ENCODE peak calls at places on chromosomes 1 and 21, in four cellular contexts. One of them, this sample, is unnamed.

GRCh38 chr1:240232548-240232947 is 140.9 kb downstream of the FMN2 start:
- DNase-seq in pancreas: no peak
- DNase-seq in cardiac muscle cell: no peak
- DNase-seq in breast epithelium: no peak
- DNase-seq in this sample: no peak

GRCh38 chr1:8551057-8551456 is 233.1 kb downstream of the SLC45A1 start:
- DNase-seq in breast epithelium: no peak
- DNase-seq in cardiac muscle cell: no peak
- DNase-seq in pancreas: no peak
- DNase-seq in this sample: no peak

GRCh38 chr1:151032164-151032563 is 4.2 kb upstream of the BNIPL start:
- DNase-seq in cardiac muscle cell: no peak
- DNase-seq in breast epithelium: no peak
- DNase-seq in pancreas: no peak
- DNase-seq in this sample: no peak

GRCh38 chr1:27570823-27571222 is 33.1 kb downstream of the AHDC1 start:
- DNase-seq in breast epithelium: no peak
- DNase-seq in cardiac muscle cell: no peak
- DNase-seq in pancreas: no peak
- DNase-seq in this sample: no peak

GRCh38 chr21:37574316-37574715 is 207.7 kb downstream of the DYRK1A start:
- DNase-seq in pancreas: no peak
- DNase-seq in breast epithelium: no peak
- DNase-seq in cardiac muscle cell: no peak
- DNase-seq in this sample: no peak

GRCh38 chr1:110595311-110595710 is 10.8 kb downstream of the KCNA2 start:
- DNase-seq in pancreas: no peak
- DNase-seq in breast epithelium: no peak
- DNase-seq in cardiac muscle cell: no peak
- DNase-seq in this sample: no peak

GRCh38 chr21:15141236-15141970 is 76.6 kb upstream of the NRIP1 start:
- DNase-seq in cardiac muscle cell: no peak
- DNase-seq in breast epithelium: no peak
- DNase-seq in pancreas: peak; percentile 85
- DNase-seq in this sample: no peak

GRCh38 chr1:156241926-156242325 is at the start of gene BGLAP:
- DNase-seq in pancreas: no peak
- DNase-seq in breast epithelium: no peak
- DNase-seq in cardiac muscle cell: no peak
- DNase-seq in this sample: no peak

GRCh38 chr1:10727703-10728348 is 68.6 kb downstream of the CASZ1 start:
- DNase-seq in cardiac muscle cell: no peak
- DNase-seq in breast epithelium: no peak
- DNase-seq in pancreas: no peak
- DNase-seq in this sample: peak; percentile 67

GRCh38 chr1:234610061-234610581 is at the start of gene IRF2BP2:
- DNase-seq in cardiac muscle cell: peak; percentile 91
- DNase-seq in breast epithelium: peak; percentile 81
- DNase-seq in pancreas: peak; percentile 93
- DNase-seq in this sample: peak; percentile 86

GRCh38 chr1:198809247-198809646 is 170.4 kb downstream of the PTPRC start:
- DNase-seq in pancreas: no peak
- DNase-seq in cardiac muscle cell: peak; percentile 40
- DNase-seq in breast epithelium: no peak
- DNase-seq in this sample: no peak

GRCh38 chr1:198908995-198909394 is 270.2 kb downstream of the PTPRC start:
- DNase-seq in pancreas: no peak
- DNase-seq in cardiac muscle cell: no peak
- DNase-seq in breast epithelium: no peak
- DNase-seq in this sample: no peak

GRCh38 chr1:198064181-198064580 is 92.6 kb upstream of the NEK7 start:
- DNase-seq in cardiac muscle cell: no peak
- DNase-seq in pancreas: no peak
- DNase-seq in breast epithelium: no peak
- DNase-seq in this sample: no peak

GRCh38 chr1:201648066-201648910 is 109.4 kb downstream of the NAV1 start:
- DNase-seq in pancreas: peak; percentile 78
- DNase-seq in breast epithelium: no peak
- DNase-seq in cardiac muscle cell: peak; percentile 68
- DNase-seq in this sample: peak; percentile 66

GRCh38 chr1:24369199-24369598 is 44.4 kb downstream of the STPG1 start:
- DNase-seq in cardiac muscle cell: peak; percentile 47
- DNase-seq in pancreas: no peak
- DNase-seq in breast epithelium: no peak
- DNase-seq in this sample: no peak

GRCh38 chr1:62625415-62625814 is 28.1 kb downstream of the ANGPTL3 start:
- DNase-seq in pancreas: no peak
- DNase-seq in cardiac muscle cell: no peak
- DNase-seq in breast epithelium: no peak
- DNase-seq in this sample: no peak

GRCh38 chr1:85220756-85221166 is 19.9 kb upstream of the SYDE2 start:
- DNase-seq in pancreas: no peak
- DNase-seq in cardiac muscle cell: peak; percentile 65
- DNase-seq in breast epithelium: no peak
- DNase-seq in this sample: no peak

GRCh38 chr21:28069446-28069845 is 923.2 kb downstream of the LTN1 start:
- DNase-seq in cardiac muscle cell: peak; percentile 94
- DNase-seq in breast epithelium: no peak
- DNase-seq in pancreas: no peak
- DNase-seq in this sample: no peak

GRCh38 chr1:9295884-9296283 is 3.2 kb downstream of the SPSB1 start:
- DNase-seq in cardiac muscle cell: no peak
- DNase-seq in breast epithelium: no peak
- DNase-seq in pancreas: no peak
- DNase-seq in this sample: no peak

GRCh38 chr21:29827236-29827635 is 112.6 kb downstream of the GRIK1 start:
- DNase-seq in cardiac muscle cell: no peak
- DNase-seq in breast epithelium: no peak
- DNase-seq in pancreas: no peak
- DNase-seq in this sample: no peak

GRCh38 chr1:154330669-154331068 is 5.3 kb downstream of the ATP8B2 start:
- DNase-seq in cardiac muscle cell: no peak
- DNase-seq in breast epithelium: no peak
- DNase-seq in pancreas: no peak
- DNase-seq in this sample: no peak

GRCh38 chr1:31263408-31263807 is 23.7 kb upstream of the NKAIN1 start:
- DNase-seq in breast epithelium: no peak
- DNase-seq in pancreas: no peak
- DNase-seq in cardiac muscle cell: no peak
- DNase-seq in this sample: no peak

GRCh38 chr1:228207851-228208821 is at the start of gene OBSCN:
- DNase-seq in pancreas: no peak
- DNase-seq in breast epithelium: no peak
- DNase-seq in cardiac muscle cell: no peak
- DNase-seq in this sample: peak; percentile 73

GRCh38 chr1:215292906-215293305 is 210.4 kb downstream of the KCNK2 start:
- DNase-seq in cardiac muscle cell: no peak
- DNase-seq in breast epithelium: no peak
- DNase-seq in pancreas: no peak
- DNase-seq in this sample: no peak

GRCh38 chr1:172658871-172659453 is at the start of gene FASLG:
- DNase-seq in cardiac muscle cell: no peak
- DNase-seq in breast epithelium: no peak
- DNase-seq in pancreas: no peak
- DNase-seq in this sample: no peak

GRCh38 chr1:80882552-80882951 is 918.2 kb upstream of the ADGRL2 start:
- DNase-seq in cardiac muscle cell: peak; percentile 73
- DNase-seq in pancreas: no peak
- DNase-seq in breast epithelium: no peak
- DNase-seq in this sample: no peak

GRCh38 chr1:173118404-173118803 is 67.7 kb upstream of the TNFSF18 start:
- DNase-seq in pancreas: no peak
- DNase-seq in breast epithelium: no peak
- DNase-seq in cardiac muscle cell: no peak
- DNase-seq in this sample: no peak

GRCh38 chr1:10429868-10430215 is 391 bp upstream of the CENPS start:
- DNase-seq in cardiac muscle cell: peak; percentile 41
- DNase-seq in breast epithelium: no peak
- DNase-seq in pancreas: no peak
- DNase-seq in this sample: no peak

GRCh38 chr1:26664802-26665201 is 31.0 kb upstream of the ARID1A start:
- DNase-seq in cardiac muscle cell: no peak
- DNase-seq in pancreas: no peak
- DNase-seq in breast epithelium: no peak
- DNase-seq in this sample: no peak

GRCh38 chr1:210299501-210299900 is 29.2 kb upstream of the HHAT start:
- DNase-seq in cardiac muscle cell: no peak
- DNase-seq in pancreas: no peak
- DNase-seq in breast epithelium: no peak
- DNase-seq in this sample: no peak

GRCh38 chr1:231187556-231187955 is 25.7 kb downstream of the TRIM67 start:
- DNase-seq in pancreas: no peak
- DNase-seq in breast epithelium: no peak
- DNase-seq in cardiac muscle cell: no peak
- DNase-seq in this sample: no peak

GRCh38 chr1:34984435-34985062 is 598 bp downstream of the TMEM35B start:
- DNase-seq in pancreas: no peak
- DNase-seq in cardiac muscle cell: peak; percentile 50
- DNase-seq in breast epithelium: no peak
- DNase-seq in this sample: peak; percentile 39

GRCh38 chr1:57340361-57341192 is 83.3 kb downstream of the DAB1 start:
- DNase-seq in cardiac muscle cell: no peak
- DNase-seq in breast epithelium: no peak
- DNase-seq in pancreas: no peak
- DNase-seq in this sample: no peak

GRCh38 chr21:34205811-34206635 is 132.6 kb downstream of the MRPS6 start:
- DNase-seq in breast epithelium: no peak
- DNase-seq in pancreas: no peak
- DNase-seq in cardiac muscle cell: no peak
- DNase-seq in this sample: no peak

GRCh38 chr1:154485106-154485505 is 16.9 kb upstream of the TDRD10 start:
- DNase-seq in breast epithelium: no peak
- DNase-seq in cardiac muscle cell: peak; percentile 78
- DNase-seq in pancreas: no peak
- DNase-seq in this sample: peak; percentile 50

GRCh38 chr1:12059722-12060464 is 3.2 kb upstream of the TNFRSF8 start:
- DNase-seq in breast epithelium: no peak
- DNase-seq in cardiac muscle cell: no peak
- DNase-seq in pancreas: no peak
- DNase-seq in this sample: no peak

GRCh38 chr1:58895082-58895481 is 111.2 kb upstream of the JUN start:
- DNase-seq in pancreas: no peak
- DNase-seq in cardiac muscle cell: no peak
- DNase-seq in breast epithelium: no peak
- DNase-seq in this sample: no peak

GRCh38 chr1:58898739-58899580 is 115.1 kb upstream of the JUN start:
- DNase-seq in cardiac muscle cell: peak; percentile 87
- DNase-seq in pancreas: no peak
- DNase-seq in breast epithelium: no peak
- DNase-seq in this sample: peak; percentile 67

GRCh38 chr1:58895559-58896135 is 111.8 kb upstream of the JUN start:
- DNase-seq in pancreas: no peak
- DNase-seq in breast epithelium: no peak
- DNase-seq in cardiac muscle cell: no peak
- DNase-seq in this sample: no peak

GRCh38 chr1:58893257-58893869 is 109.5 kb upstream of the JUN start:
- DNase-seq in breast epithelium: no peak
- DNase-seq in cardiac muscle cell: peak; percentile 48
- DNase-seq in pancreas: no peak
- DNase-seq in this sample: peak; percentile 57

GRCh38 chr1:58896211-58897183 is 112.7 kb upstream of the JUN start:
- DNase-seq in breast epithelium: no peak
- DNase-seq in pancreas: peak; percentile 76
- DNase-seq in cardiac muscle cell: no peak
- DNase-seq in this sample: peak; percentile 74
- TF ChIP-seq CTCF in breast epithelium: no peak
- TF ChIP-seq CTCF in pancreas: no peak
- TF ChIP-seq CTCF in cardiac muscle cell: no peak
- TF ChIP-seq CTCF in this sample: no peak

GRCh38 chr21:36164427-36164784 is 7.8 kb downstream of the DOP1B start:
- DNase-seq in pancreas: no peak
- DNase-seq in cardiac muscle cell: peak; percentile 25
- DNase-seq in breast epithelium: no peak
- DNase-seq in this sample: no peak
- H3K27ac ChIP-seq in pancreas: no peak overlapping the region
- H3K27ac ChIP-seq in cardiac muscle cell: no peak overlapping the region
- H3K27ac ChIP-seq in breast epithelium: no peak overlapping the region
- H3K27ac ChIP-seq in this sample: no peak overlapping the region

GRCh38 chr1:19289244-19289643 is 674 bp upstream of the AKR7A3 start:
- DNase-seq in breast epithelium: no peak
- DNase-seq in cardiac muscle cell: no peak
- DNase-seq in pancreas: no peak
- DNase-seq in this sample: no peak

GRCh38 chr1:19300211-19300610 is 11.6 kb upstream of the AKR7A3 start:
- DNase-seq in pancreas: no peak
- DNase-seq in cardiac muscle cell: no peak
- DNase-seq in breast epithelium: no peak
- DNase-seq in this sample: no peak

DNA sequence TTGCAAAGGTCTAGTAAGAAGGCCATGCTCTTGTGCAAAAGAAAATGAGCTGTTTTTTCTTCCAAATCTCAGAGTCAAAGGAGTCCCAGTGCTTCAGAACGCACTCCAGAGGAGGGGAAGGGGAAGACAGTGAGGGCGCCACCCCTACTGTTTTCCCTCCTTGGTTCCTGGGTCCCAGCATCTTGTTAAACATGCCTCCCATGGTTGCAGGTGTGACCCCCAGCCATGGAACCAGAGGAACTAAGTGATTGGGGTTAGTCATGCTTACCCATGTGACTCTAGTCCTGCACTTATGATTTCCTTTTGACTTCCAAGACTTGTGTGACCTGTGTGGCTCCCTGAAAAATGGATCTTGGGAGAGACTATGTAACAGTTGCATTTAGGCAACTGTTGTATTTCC is 6.1 kb upstream of the AKR7A3 start:
- DNase-seq in cardiac muscle cell: no peak
- DNase-seq in pancreas: no peak
- DNase-seq in breast epithelium: no peak
- DNase-seq in this sample: no peak
- TF ChIP-seq CTCF in cardiac muscle cell: no peak
- TF ChIP-seq CTCF in pancreas: no peak
- TF ChIP-seq CTCF in breast epithelium: no peak
- TF ChIP-seq CTCF in this sample: no peak

GRCh38 chr21:41506005-41506404 is 2.0 kb downstream of the TMPRSS2 start:
- DNase-seq in pancreas: no peak
- DNase-seq in breast epithelium: no peak
- DNase-seq in cardiac muscle cell: no peak
- DNase-seq in this sample: no peak

GRCh38 chr21:41508415-41509205 is 652 bp upstream of the TMPRSS2 start:
- DNase-seq in cardiac muscle cell: no peak
- DNase-seq in breast epithelium: no peak
- DNase-seq in pancreas: no peak
- DNase-seq in this sample: no peak

GRCh38 chr21:41506526-41507520 is 1.1 kb downstream of the TMPRSS2 start:
- DNase-seq in pancreas: peak; percentile 79
- DNase-seq in breast epithelium: peak; percentile 72
- DNase-seq in cardiac muscle cell: no peak
- DNase-seq in this sample: no peak

GRCh38 chr21:41509206-41509496 is 1.2 kb upstream of the TMPRSS2 start:
- DNase-seq in breast epithelium: no peak
- DNase-seq in pancreas: peak; percentile 36
- DNase-seq in cardiac muscle cell: no peak
- DNase-seq in this sample: no peak

GRCh38 chr21:41507521-41508414 is at the start of gene TMPRSS2:
- DNase-seq in pancreas: peak; percentile 94
- DNase-seq in cardiac muscle cell: no peak
- DNase-seq in breast epithelium: peak; percentile 70
- DNase-seq in this sample: no peak
- H3K27ac ChIP-seq in pancreas: peak within 1 kb of the TSS; percentile 94
- H3K27ac ChIP-seq in cardiac muscle cell: no peak within 1 kb of the TSS
- H3K27ac ChIP-seq in breast epithelium: peak within 1 kb of the TSS; percentile 90
- H3K27ac ChIP-seq in this sample: no peak within 1 kb of the TSS

This sample was measured in left ventricle myocardium inferior.